ENCODE peak calls at places on chromosomes 4 and X, in nine cellular contexts. Q is H1, X is PC-3, I is GM23248, Z is A549, B is fibroblast of lung, P is MM.1S, F is IMR-90, E is astrocyte. G is an unnamed sample.

GRCh38 chr4:55817691-55818090 is 1.9 kb upstream of the EXOC1L start:
- DNase-seq in B (no peak), Q (no peak), I (no peak), F (no peak), X (no peak), P (no peak), E (no peak), Z (no peak), G (no peak)

GRCh38 chr4:22477136-22477793 is 38.6 kb downstream of the ADGRA3 start:
- DNase-seq in Z (no peak), P (no peak), E (no peak), Q (no peak), I (no peak), B (no peak), X (no peak), F (no peak), G (no peak)

GRCh38 chr4:184289179-184289535 is 71.5 kb upstream of the ENPP6 start:
- DNase-seq in X (no peak), I (no peak), P (no peak), B (no peak), Z (no peak), F (no peak), Q (no peak), E (no peak), G (no peak)

GRCh38 chr4:30717208-30718020 is 2.8 kb upstream of the PCDH7 start:
- DNase-seq in F (peak; percentile 70), X (peak; percentile 49), Z (peak; percentile 27), B (peak; percentile 78), Q (peak; percentile 84), I (peak; percentile 70), E (peak; percentile 78), P (peak; percentile 88), G (no peak)

GRCh38 chrX:124555036-124555595 is 208.8 kb downstream of the SH2D1A start:
- DNase-seq in B (peak; percentile 0), Q (no peak), I (peak; percentile 45), P (no peak), F (peak; percentile 68), Z (no peak), X (peak; percentile 77), E (peak; percentile 16), G (no peak)

GRCh38 chr4:80017125-80017854 is 55.7 kb downstream of the ANTXR2 start:
- DNase-seq in Z (no peak), I (peak; percentile 83), F (peak; percentile 96), X (peak; percentile 91), B (peak; percentile 82), P (peak; percentile 80), E (peak; percentile 95), Q (no peak), G (no peak)

GRCh38 chr4:105613326-105613725 is 60.9 kb downstream of the ARHGEF38 start:
- DNase-seq in B (no peak), I (no peak), Z (no peak), E (peak; percentile 18), X (peak; percentile 86), F (no peak), P (no peak), Q (no peak), G (no peak)

GRCh38 chrX:37905436-37906147 is 58.2 kb upstream of the DYNLT3 start:
- DNase-seq in E (peak; percentile 61), F (peak; percentile 30), I (peak; percentile 23), B (peak; percentile 7), Q (peak; percentile 67), P (no peak), Z (peak; percentile 45), X (no peak), G (no peak)

GRCh38 chrX:41312786-41313185 is 21.2 kb upstream of the DDX3X start:
- DNase-seq in P (no peak), Z (no peak), E (no peak), B (no peak), Q (no peak), I (no peak), F (no peak), X (no peak), G (no peak)

GRCh38 chr4:125389713-125390112 is 75.0 kb downstream of the FAT4 start:
- DNase-seq in F (peak; percentile 96), I (peak; percentile 93), X (peak; percentile 83), P (no peak), E (peak; percentile 98), B (peak; percentile 94), Q (no peak), Z (peak; percentile 16), G (no peak)

GRCh38 chr4:137000432-137000831 is 531.9 kb downstream of the PCDH18 start:
- DNase-seq in Z (no peak), P (no peak), I (no peak), Q (no peak), B (no peak), X (no peak), F (no peak), E (no peak), G (no peak)

GRCh38 chr4:38867478-38868054 is at the start of gene FAM114A1:
- DNase-seq in B (peak; percentile 86), I (peak; percentile 95), Z (peak; percentile 68), F (peak; percentile 80), P (peak; percentile 73), Q (peak; percentile 77), X (peak; percentile 77), E (peak; percentile 67), G (no peak)

GRCh38 chr4:56505269-56506109 is at the start of gene ARL9:
- DNase-seq in X (peak; percentile 49), E (peak; percentile 46), Q (peak; percentile 79), Z (peak; percentile 2), F (peak; percentile 40), B (peak; percentile 50), I (peak; percentile 85), P (no peak), G (no peak)

GRCh38 chr4:110865611-110866254 is 242.9 kb upstream of the PITX2 start:
- DNase-seq in Z (no peak), F (peak; percentile 55), I (peak; percentile 59), Q (no peak), B (peak; percentile 82), X (no peak), P (no peak), E (peak; percentile 90), G (no peak)

GRCh38 chrX:42462917-42463316 is 315.0 kb downstream of the PPP1R2C start:
- DNase-seq in Z (no peak), I (no peak), F (no peak), Q (no peak), P (no peak), X (no peak), E (no peak), B (no peak), G (no peak)

GRCh38 chr4:6204871-6205583 is 4.7 kb upstream of the JAKMIP1 start:
- DNase-seq in Z (no peak), F (no peak), E (no peak), P (no peak), B (no peak), I (no peak), X (no peak), Q (no peak), G (no peak)

GRCh38 chr4:156672492-156672891 is 299.1 kb downstream of the PDGFC start:
- DNase-seq in E (peak; percentile 48), P (no peak), Q (no peak), F (no peak), X (no peak), I (peak; percentile 69), B (no peak), Z (no peak), G (no peak)

GRCh38 chrX:103276581-103277002 is at the start of gene TCEAL5:
- DNase-seq in B (no peak), P (no peak), E (no peak), Z (no peak), F (no peak), X (no peak), I (no peak), Q (peak; percentile 46), G (no peak)

GRCh38 chr4:26867914-26868684 is 7.5 kb downstream of the STIM2 start:
- DNase-seq in X (no peak), P (no peak), E (peak; percentile 31), F (peak; percentile 10), Q (no peak), Z (no peak), I (no peak), B (peak; percentile 29), G (no peak)
- H3K4me2 ChIP-seq in X (no peak overlapping the region), P (no peak overlapping the region), E (peak overlapping the region; percentile 40), F (peak overlapping the region; percentile 32), Q (no peak overlapping the region), Z (no peak overlapping the region), I (no peak overlapping the region), B (peak overlapping the region; percentile 64), G (peak overlapping the region; percentile 82)

GRCh38 chrX:119762718-119763117 is 4.3 kb downstream of the SOWAHD start:
- DNase-seq in X (no peak), F (no peak), Z (no peak), P (peak; percentile 78), B (no peak), I (peak; percentile 34), Q (no peak), E (peak; percentile 29), G (no peak)

GRCh38 chrX:119758682-119759332 is 419 bp downstream of the SOWAHD start:
- DNase-seq in B (no peak), E (no peak), X (no peak), I (peak; percentile 38), F (no peak), Z (no peak), Q (peak; percentile 66), P (peak; percentile 52), G (no peak)

GRCh38 chrX:119759333-119759766 is 962 bp downstream of the SOWAHD start:
- DNase-seq in Z (no peak), B (no peak), X (no peak), Q (peak; percentile 48), P (no peak), I (no peak), E (no peak), F (no peak), G (no peak)

GRCh38 chrX:119757979-119758681 is at the start of gene SOWAHD:
- DNase-seq in I (peak; percentile 49), F (no peak), B (peak; percentile 21), Z (peak; percentile 21), P (peak; percentile 52), E (no peak), X (peak; percentile 50), Q (peak; percentile 71), G (peak; percentile 39)

GRCh38 chrX:119760026-119760902 is 1.9 kb downstream of the SOWAHD start:
- DNase-seq in X (no peak), F (no peak), Z (no peak), P (no peak), B (no peak), E (no peak), Q (no peak), I (no peak), G (peak; percentile 30)
- H3K4me2 ChIP-seq in X (no peak overlapping the region), F (no peak overlapping the region), Z (no peak overlapping the region), P (no peak overlapping the region), B (no peak overlapping the region), E (no peak overlapping the region), Q (peak overlapping the region; percentile 92), I (no peak overlapping the region), G (peak overlapping the region; percentile 87)

GRCh38 chrX:140163376-140164159 is 198.2 kb upstream of the CXorf66 start:
- DNase-seq in I (peak; percentile 73), Z (no peak), Q (no peak), E (peak; percentile 76), B (peak; percentile 1), F (peak; percentile 3), X (no peak), P (no peak), G (no peak)
- H3K4me2 ChIP-seq in I (no peak overlapping the region), Z (no peak overlapping the region), Q (no peak overlapping the region), E (no peak overlapping the region), B (no peak overlapping the region), F (no peak overlapping the region), X (no peak overlapping the region), P (no peak overlapping the region), G (no peak overlapping the region)

DNA sequence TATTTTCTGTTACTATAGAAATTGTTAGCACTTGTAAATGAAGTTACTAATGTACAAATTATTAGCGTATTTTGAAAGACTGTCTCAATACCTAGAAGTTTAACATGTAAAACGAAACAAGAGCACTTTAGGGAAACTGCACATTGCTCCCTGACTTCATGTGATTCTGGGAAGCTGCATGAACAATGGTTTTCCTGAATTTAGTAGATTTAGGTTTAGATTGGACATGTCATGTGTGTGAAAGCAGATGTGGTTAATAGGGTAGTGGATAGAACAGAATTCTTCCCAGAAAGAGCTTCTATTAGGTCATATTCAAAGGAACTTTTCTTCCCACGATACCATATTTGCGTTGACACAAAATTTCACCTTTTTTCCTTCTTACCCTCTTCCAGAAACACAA is 14.9 kb upstream of the CXCL8 start:
- DNase-seq in F (no peak), Z (no peak), E (peak; percentile 29), X (no peak), I (no peak), B (no peak), Q (no peak), P (no peak), G (no peak)
- H3K4me2 ChIP-seq in F (no peak overlapping the region), Z (peak overlapping the region; percentile 53), E (peak overlapping the region; percentile 57), X (peak overlapping the region; percentile 27), I (peak overlapping the region; percentile 33), B (no peak overlapping the region), Q (no peak overlapping the region), P (no peak overlapping the region), G (no peak overlapping the region)

G was measured in OCI-LY7.